ENCODE peak calls at places on chromosomes 2 and 18, in eight cellular contexts. H, P, R, E, Q, C, M and S are unnamed samples. For H3K36me3 and H3K27me3, the result is how much of the 10 kb centered on the place peaks cover.

GRCh38 chr2:189608799-189609422 is 28.3 kb upstream of the SLC40A1 start:
- DNase-seq in H (no peak), P (no peak), R (peak), E (no peak), Q (peak), C (no peak), M (no peak), S (no peak)

GRCh38 chr18:8858888-8859511 is 153.6 kb downstream of the MTCL1 start:
- DNase-seq in H (no peak), P (no peak), R (peak), E (no peak), Q (peak), C (peak), M (no peak), S (no peak)

GRCh38 chr2:48209214-48209885 is 303.1 kb upstream of the FBXO11 start:
- DNase-seq in H (no peak), P (no peak), R (peak), E (no peak), Q (peak), C (peak), M (no peak), S (no peak)

GRCh38 chr2:19863303-19864041 is 38.3 kb downstream of the TTC32 start:
- DNase-seq in H (peak), P (peak), R (peak), E (peak), Q (peak), C (peak), M (peak), S (peak)

GRCh38 chr2:235900631-235901030 is 267.6 kb downstream of the GBX2 start:
- DNase-seq in H (no peak), P (no peak), R (no peak), E (no peak), Q (no peak), C (no peak), M (no peak), S (no peak)

GRCh38 chr2:152244241-152244640 is 68.7 kb upstream of the STAM2 start:
- DNase-seq in H (no peak), P (no peak), R (no peak), E (no peak), Q (no peak), C (no peak), M (no peak), S (no peak)

GRCh38 chr2:234724850-234725249 is 227.0 kb upstream of the SH3BP4 start:
- DNase-seq in H (no peak), P (no peak), R (no peak), E (no peak), Q (no peak), C (no peak), M (no peak), S (no peak)

GRCh38 chr18:76358774-76359173 is 136.3 kb downstream of the ZNF516 start:
- DNase-seq in H (no peak), P (no peak), R (no peak), E (no peak), Q (no peak), C (no peak), M (no peak), S (no peak)

DNA sequence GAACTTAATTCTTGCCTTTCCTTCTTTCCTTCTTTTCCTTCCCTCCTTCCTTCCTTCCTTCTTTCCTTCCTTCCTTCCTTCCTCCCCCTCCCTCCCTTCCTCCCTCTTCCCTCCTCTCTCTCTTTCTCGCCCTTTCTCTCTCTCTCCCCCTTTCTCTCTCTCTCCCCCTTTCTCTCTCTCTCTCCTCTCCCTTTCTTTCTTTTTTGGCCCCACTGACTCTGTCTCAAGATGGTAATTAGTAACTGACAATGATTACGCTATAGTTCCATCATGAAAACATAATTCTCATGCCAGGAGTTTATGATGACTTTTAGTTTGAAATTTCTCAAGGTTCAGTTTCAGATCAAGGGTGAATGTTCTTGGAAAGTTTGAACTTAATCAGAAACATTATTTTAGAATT is 14.8 kb upstream of the CTLA4 start:
- DNase-seq in H (no peak), P (no peak), R (no peak), E (no peak), Q (no peak), C (no peak), M (no peak), S (no peak)
- H3K4me3 ChIP-seq in H (no peak), P (no peak), R (no peak), E (no peak), Q (no peak), C (no peak), M (no peak), S (no peak)

GRCh38 chr2:74865770-74866674 is 32.1 kb downstream of the HK2 start:
- DNase-seq in H (no peak), P (no peak), R (no peak), E (peak), Q (no peak), C (no peak), M (no peak), S (no peak)
- H3K36me3 ChIP-seq in H (under half), P (under half), R (under half), E (under half), Q (under half), C (under half), M (under half), S (under half)

GRCh38 chr2:102606353-102606752 is 13.0 kb upstream of the SLC9A2 start:
- DNase-seq in H (no peak), P (no peak), R (peak), E (no peak), Q (no peak), C (no peak), M (no peak), S (no peak)
- H3K27me3 ChIP-seq in H (under half), P (under half), R (under half), E (under half), Q (under half), C (under half), M (under half), S (under half)

GRCh38 chr2:134035605-134036370 is 218.1 kb upstream of the MGAT5 start:
- DNase-seq in H (no peak), P (no peak), R (no peak), E (no peak), Q (no peak), C (no peak), M (no peak), S (no peak)

GRCh38 chr2:134041877-134042276 is 212.0 kb upstream of the MGAT5 start:
- DNase-seq in H (no peak), P (no peak), R (no peak), E (no peak), Q (no peak), C (no peak), M (no peak), S (no peak)

GRCh38 chr2:134039912-134040581 is 213.8 kb upstream of the MGAT5 start:
- DNase-seq in H (no peak), P (no peak), R (no peak), E (no peak), Q (no peak), C (no peak), M (no peak), S (no peak)
- H3K4me3 ChIP-seq in H (no peak), P (no peak), R (no peak), E (no peak), Q (no peak), C (no peak), M (no peak), S (no peak)

GRCh38 chr2:55556809-55557208 is 37.3 kb downstream of the CFAP36 start:
- DNase-seq in H (no peak), P (no peak), R (no peak), E (no peak), Q (no peak), C (no peak), M (no peak), S (no peak)

GRCh38 chr2:55550368-55551102 is 31.0 kb downstream of the CFAP36 start:
- DNase-seq in H (no peak), P (no peak), R (peak), E (no peak), Q (peak), C (peak), M (no peak), S (peak)

GRCh38 chr2:55555977-55556376 is 36.5 kb downstream of the CFAP36 start:
- DNase-seq in H (no peak), P (no peak), R (peak), E (no peak), Q (no peak), C (no peak), M (no peak), S (no peak)

GRCh38 chr2:55553321-55553720 is 33.8 kb downstream of the CFAP36 start:
- DNase-seq in H (no peak), P (no peak), R (no peak), E (no peak), Q (no peak), C (no peak), M (no peak), S (no peak)
- H3K36me3 ChIP-seq in H (under half), P (under half), R (under half), E (under half), Q (under half), C (under half), M (under half), S (under half)

GRCh38 chr2:110741491-110741980 is 9.2 kb downstream of the ACOXL start:
- DNase-seq in H (no peak), P (no peak), R (no peak), E (no peak), Q (no peak), C (peak), M (no peak), S (no peak)
- H3K27me3 ChIP-seq in H (under half), P (under half), R (under half), E (under half), Q (under half), C (under half), M (under half), S (under half)